ENCODE peak calls at places on chromosomes 12 and 14, in eight cellular contexts. One of them, this sample, is unnamed. For H3K36me3, the result is how much of the 10 kb centered on the place peaks cover.

GRCh38 chr12:71090971-71091370 is 66.8 kb downstream of the TSPAN8 start:
- DNase-seq in K562: no peak
- DNase-seq in hepatocyte: no peak
- DNase-seq in cardiac muscle cell: no peak
- DNase-seq in fibroblast of lung: no peak
- DNase-seq in body of pancreas: no peak
- DNase-seq in small intestine: no peak
- DNase-seq in WERI-Rb-1: no peak
- DNase-seq in this sample: no peak

GRCh38 chr12:121089031-121089812 is 43.5 kb upstream of the P2RX7 start:
- DNase-seq in K562: peak
- DNase-seq in hepatocyte: no peak
- DNase-seq in cardiac muscle cell: peak
- DNase-seq in fibroblast of lung: no peak
- DNase-seq in body of pancreas: no peak
- DNase-seq in small intestine: peak
- DNase-seq in WERI-Rb-1: peak
- DNase-seq in this sample: no peak

GRCh38 chr12:229441-230191 is 15.7 kb upstream of the SLC6A12 start:
- DNase-seq in K562: no peak
- DNase-seq in hepatocyte: no peak
- DNase-seq in cardiac muscle cell: no peak
- DNase-seq in fibroblast of lung: no peak
- DNase-seq in body of pancreas: no peak
- DNase-seq in small intestine: no peak
- DNase-seq in WERI-Rb-1: no peak
- DNase-seq in this sample: no peak

GRCh38 chr14:54444003-54444402 is 2.8 kb upstream of the CNIH1 start:
- DNase-seq in K562: no peak
- DNase-seq in hepatocyte: no peak
- DNase-seq in cardiac muscle cell: no peak
- DNase-seq in fibroblast of lung: no peak
- DNase-seq in body of pancreas: no peak
- DNase-seq in small intestine: no peak
- DNase-seq in WERI-Rb-1: no peak
- DNase-seq in this sample: no peak

GRCh38 chr14:64218344-64219240 is 75.6 kb downstream of the ESR2 start:
- DNase-seq in K562: no peak
- DNase-seq in hepatocyte: no peak
- DNase-seq in cardiac muscle cell: peak
- DNase-seq in fibroblast of lung: no peak
- DNase-seq in body of pancreas: peak
- DNase-seq in small intestine: no peak
- DNase-seq in WERI-Rb-1: no peak
- DNase-seq in this sample: no peak

GRCh38 chr14:104355949-104356737 is 217.8 kb downstream of the KIF26A start:
- DNase-seq in K562: no peak
- DNase-seq in hepatocyte: no peak
- DNase-seq in cardiac muscle cell: no peak
- DNase-seq in fibroblast of lung: no peak
- DNase-seq in body of pancreas: no peak
- DNase-seq in small intestine: no peak
- DNase-seq in WERI-Rb-1: peak
- DNase-seq in this sample: peak

GRCh38 chr14:56161658-56162057 is 43.4 kb downstream of the PELI2 start:
- DNase-seq in K562: no peak
- DNase-seq in hepatocyte: no peak
- DNase-seq in cardiac muscle cell: no peak
- DNase-seq in fibroblast of lung: no peak
- DNase-seq in body of pancreas: no peak
- DNase-seq in small intestine: no peak
- DNase-seq in WERI-Rb-1: no peak
- DNase-seq in this sample: no peak

GRCh38 chr12:120932956-120933526 is 28.9 kb upstream of the SPPL3 start:
- DNase-seq in K562: no peak
- DNase-seq in hepatocyte: no peak
- DNase-seq in cardiac muscle cell: no peak
- DNase-seq in fibroblast of lung: no peak
- DNase-seq in body of pancreas: no peak
- DNase-seq in small intestine: no peak
- DNase-seq in WERI-Rb-1: no peak
- DNase-seq in this sample: no peak

GRCh38 chr12:52604859-52605258 is 3.6 kb upstream of the KRT72 start:
- DNase-seq in K562: peak
- DNase-seq in hepatocyte: no peak
- DNase-seq in cardiac muscle cell: no peak
- DNase-seq in fibroblast of lung: no peak
- DNase-seq in body of pancreas: no peak
- DNase-seq in small intestine: no peak
- DNase-seq in WERI-Rb-1: no peak
- DNase-seq in this sample: no peak

GRCh38 chr12:106044773-106045172 is 94.0 kb downstream of the NUAK1 start:
- DNase-seq in K562: no peak
- DNase-seq in hepatocyte: no peak
- DNase-seq in cardiac muscle cell: no peak
- DNase-seq in fibroblast of lung: peak
- DNase-seq in body of pancreas: no peak
- DNase-seq in small intestine: no peak
- DNase-seq in WERI-Rb-1: no peak
- DNase-seq in this sample: no peak

GRCh38 chr12:113867258-113867657 is 98.9 kb downstream of the RBM19 start:
- DNase-seq in K562: peak
- DNase-seq in hepatocyte: peak
- DNase-seq in cardiac muscle cell: peak
- DNase-seq in fibroblast of lung: no peak
- DNase-seq in body of pancreas: no peak
- DNase-seq in small intestine: no peak
- DNase-seq in WERI-Rb-1: peak
- DNase-seq in this sample: no peak

GRCh38 chr14:68564236-68564825 is 228.5 kb downstream of the ZFP36L1 start:
- DNase-seq in K562: no peak
- DNase-seq in hepatocyte: no peak
- DNase-seq in cardiac muscle cell: no peak
- DNase-seq in fibroblast of lung: no peak
- DNase-seq in body of pancreas: no peak
- DNase-seq in small intestine: no peak
- DNase-seq in WERI-Rb-1: no peak
- DNase-seq in this sample: no peak

GRCh38 chr12:116186482-116187157 is 90.9 kb downstream of the MED13L start:
- DNase-seq in K562: no peak
- DNase-seq in hepatocyte: no peak
- DNase-seq in cardiac muscle cell: no peak
- DNase-seq in fibroblast of lung: no peak
- DNase-seq in body of pancreas: no peak
- DNase-seq in small intestine: peak
- DNase-seq in WERI-Rb-1: no peak
- DNase-seq in this sample: no peak

GRCh38 chr14:51474854-51475253 is 176.9 kb upstream of the FRMD6 start:
- DNase-seq in K562: no peak
- DNase-seq in hepatocyte: no peak
- DNase-seq in cardiac muscle cell: no peak
- DNase-seq in fibroblast of lung: no peak
- DNase-seq in body of pancreas: no peak
- DNase-seq in small intestine: no peak
- DNase-seq in WERI-Rb-1: no peak
- DNase-seq in this sample: no peak

GRCh38 chr12:6201199-6201608 is 1.0 kb downstream of the CD9 start:
- DNase-seq in K562: no peak
- DNase-seq in hepatocyte: peak
- DNase-seq in cardiac muscle cell: no peak
- DNase-seq in fibroblast of lung: no peak
- DNase-seq in body of pancreas: peak
- DNase-seq in small intestine: peak
- DNase-seq in WERI-Rb-1: no peak
- DNase-seq in this sample: no peak

GRCh38 chr14:101076451-101077220 is 173.1 kb upstream of the RTL1 start:
- DNase-seq in K562: no peak
- DNase-seq in hepatocyte: no peak
- DNase-seq in cardiac muscle cell: no peak
- DNase-seq in fibroblast of lung: no peak
- DNase-seq in body of pancreas: no peak
- DNase-seq in small intestine: no peak
- DNase-seq in WERI-Rb-1: no peak
- DNase-seq in this sample: no peak

GRCh38 chr12:81196595-81196994 is 118.7 kb downstream of the ACSS3 start:
- DNase-seq in K562: no peak
- DNase-seq in hepatocyte: no peak
- DNase-seq in cardiac muscle cell: no peak
- DNase-seq in fibroblast of lung: no peak
- DNase-seq in body of pancreas: no peak
- DNase-seq in small intestine: no peak
- DNase-seq in WERI-Rb-1: no peak
- DNase-seq in this sample: no peak

GRCh38 chr14:64879635-64880381 is at the start of gene SPTB:
- DNase-seq in K562: peak
- DNase-seq in hepatocyte: peak
- DNase-seq in cardiac muscle cell: no peak
- DNase-seq in fibroblast of lung: no peak
- DNase-seq in body of pancreas: peak
- DNase-seq in small intestine: peak
- DNase-seq in WERI-Rb-1: peak
- DNase-seq in this sample: peak

GRCh38 chr12:59164991-59165718 is 244.9 kb upstream of the LRIG3 start:
- DNase-seq in K562: peak
- DNase-seq in hepatocyte: peak
- DNase-seq in cardiac muscle cell: peak
- DNase-seq in fibroblast of lung: peak
- DNase-seq in body of pancreas: no peak
- DNase-seq in small intestine: peak
- DNase-seq in WERI-Rb-1: no peak
- DNase-seq in this sample: no peak

GRCh38 chr12:41531147-41531829 is 343.2 kb downstream of the PDZRN4 start:
- DNase-seq in K562: no peak
- DNase-seq in hepatocyte: no peak
- DNase-seq in cardiac muscle cell: peak
- DNase-seq in fibroblast of lung: peak
- DNase-seq in body of pancreas: peak
- DNase-seq in small intestine: no peak
- DNase-seq in WERI-Rb-1: no peak
- DNase-seq in this sample: no peak

GRCh38 chr14:104319489-104320241 is 181.3 kb downstream of the KIF26A start:
- DNase-seq in K562: no peak
- DNase-seq in hepatocyte: no peak
- DNase-seq in cardiac muscle cell: no peak
- DNase-seq in fibroblast of lung: no peak
- DNase-seq in body of pancreas: peak
- DNase-seq in small intestine: no peak
- DNase-seq in WERI-Rb-1: no peak
- DNase-seq in this sample: no peak

GRCh38 chr12:67572492-67572891 is 76.1 kb upstream of the DYRK2 start:
- DNase-seq in K562: no peak
- DNase-seq in hepatocyte: no peak
- DNase-seq in cardiac muscle cell: no peak
- DNase-seq in fibroblast of lung: no peak
- DNase-seq in body of pancreas: no peak
- DNase-seq in small intestine: no peak
- DNase-seq in WERI-Rb-1: no peak
- DNase-seq in this sample: no peak

GRCh38 chr14:104530651-104531050 is 48.9 kb upstream of the C14orf180 start:
- DNase-seq in K562: no peak
- DNase-seq in hepatocyte: no peak
- DNase-seq in cardiac muscle cell: no peak
- DNase-seq in fibroblast of lung: no peak
- DNase-seq in body of pancreas: no peak
- DNase-seq in small intestine: no peak
- DNase-seq in WERI-Rb-1: no peak
- DNase-seq in this sample: no peak

GRCh38 chr14:61528591-61529021 is 166.7 kb upstream of the HIF1A start:
- DNase-seq in K562: no peak
- DNase-seq in hepatocyte: no peak
- DNase-seq in cardiac muscle cell: peak
- DNase-seq in fibroblast of lung: peak
- DNase-seq in body of pancreas: no peak
- DNase-seq in small intestine: no peak
- DNase-seq in WERI-Rb-1: no peak
- DNase-seq in this sample: peak
- H3K36me3 ChIP-seq in K562: under half
- H3K36me3 ChIP-seq in hepatocyte: under half
- H3K36me3 ChIP-seq in cardiac muscle cell: under half
- H3K36me3 ChIP-seq in fibroblast of lung: under half
- H3K36me3 ChIP-seq in body of pancreas: under half
- H3K36me3 ChIP-seq in small intestine: under half
- H3K36me3 ChIP-seq in WERI-Rb-1: under half
- H3K36me3 ChIP-seq in this sample: half or more

DNA sequence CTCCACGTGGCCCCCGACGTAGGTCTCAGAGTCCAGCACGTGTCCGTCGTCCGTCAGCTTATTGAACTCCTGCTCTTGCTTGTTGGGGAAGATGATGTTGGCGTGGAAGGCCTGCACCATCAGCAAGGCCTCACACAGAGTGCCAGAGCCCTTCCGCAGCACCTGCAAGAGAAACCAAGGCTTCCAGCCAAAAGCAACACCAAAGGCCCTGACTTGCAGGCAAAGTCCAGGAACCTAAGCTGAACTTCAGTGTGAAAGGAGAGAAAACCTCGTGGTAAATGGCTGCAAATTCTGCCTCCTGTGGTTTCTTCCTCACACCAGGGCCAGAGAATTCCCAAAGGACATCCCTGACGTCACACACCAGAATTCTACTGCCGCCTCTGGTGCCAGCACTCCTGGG is 14.5 kb downstream of the POLE start:
- DNase-seq in K562: no peak
- DNase-seq in hepatocyte: no peak
- DNase-seq in cardiac muscle cell: peak
- DNase-seq in fibroblast of lung: no peak
- DNase-seq in body of pancreas: no peak
- DNase-seq in small intestine: no peak
- DNase-seq in WERI-Rb-1: no peak
- DNase-seq in this sample: no peak
- H3K36me3 ChIP-seq in K562: half or more
- H3K36me3 ChIP-seq in hepatocyte: under half
- H3K36me3 ChIP-seq in cardiac muscle cell: under half
- H3K36me3 ChIP-seq in fibroblast of lung: under half
- H3K36me3 ChIP-seq in body of pancreas: under half
- H3K36me3 ChIP-seq in small intestine: under half
- H3K36me3 ChIP-seq in WERI-Rb-1: half or more
- H3K36me3 ChIP-seq in this sample: under half

GRCh38 chr12:40314927-40315326 is 90.1 kb downstream of the LRRK2 start:
- DNase-seq in K562: no peak
- DNase-seq in hepatocyte: no peak
- DNase-seq in cardiac muscle cell: no peak
- DNase-seq in fibroblast of lung: no peak
- DNase-seq in body of pancreas: no peak
- DNase-seq in small intestine: no peak
- DNase-seq in WERI-Rb-1: no peak
- DNase-seq in this sample: no peak
- H3K36me3 ChIP-seq in K562: under half
- H3K36me3 ChIP-seq in hepatocyte: under half
- H3K36me3 ChIP-seq in cardiac muscle cell: under half
- H3K36me3 ChIP-seq in fibroblast of lung: under half
- H3K36me3 ChIP-seq in body of pancreas: under half
- H3K36me3 ChIP-seq in small intestine: under half
- H3K36me3 ChIP-seq in WERI-Rb-1: under half
- H3K36me3 ChIP-seq in this sample: under half

DNA sequence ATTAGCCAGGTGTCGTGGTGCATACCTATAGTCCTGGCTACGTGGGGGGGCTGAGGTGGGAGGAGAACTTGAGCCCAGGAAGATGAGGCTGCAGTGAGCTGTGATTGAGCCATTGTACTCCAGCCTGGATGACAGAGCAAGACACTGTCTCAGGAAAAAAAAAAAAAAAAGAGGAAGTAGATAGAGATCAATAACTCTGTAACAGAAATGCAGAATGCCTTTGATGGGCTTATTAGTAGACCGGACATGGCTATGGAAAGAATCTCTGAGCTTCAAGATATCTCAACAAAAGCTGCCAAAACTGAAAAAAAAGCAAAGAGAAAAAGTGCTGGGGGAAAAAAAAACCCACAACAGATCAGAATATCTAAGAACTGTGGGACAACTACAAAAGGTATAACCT is 37.5 kb downstream of the GPR68 start:
- DNase-seq in K562: peak
- DNase-seq in hepatocyte: no peak
- DNase-seq in cardiac muscle cell: no peak
- DNase-seq in fibroblast of lung: no peak
- DNase-seq in body of pancreas: no peak
- DNase-seq in small intestine: no peak
- DNase-seq in WERI-Rb-1: no peak
- DNase-seq in this sample: no peak
- H3K36me3 ChIP-seq in K562: under half
- H3K36me3 ChIP-seq in hepatocyte: under half
- H3K36me3 ChIP-seq in cardiac muscle cell: under half
- H3K36me3 ChIP-seq in fibroblast of lung: under half
- H3K36me3 ChIP-seq in body of pancreas: under half
- H3K36me3 ChIP-seq in small intestine: under half
- H3K36me3 ChIP-seq in WERI-Rb-1: under half
- H3K36me3 ChIP-seq in this sample: under half

This sample was measured in CD8-positive, alpha-beta memory T cell.